ENCODE peak calls at places on chromosomes 5 and 9, in five cellular contexts. One of them, this sample, is unnamed.

GRCh38 chr5:145362261-145362660 is 472.9 kb downstream of the PRELID2 start:
- DNase-seq in tibial artery: no peak
- DNase-seq in omental fat pad: no peak
- DNase-seq in suprapubic skin: no peak
- DNase-seq in BE2C: no peak
- DNase-seq in this sample: no peak

GRCh38 chr9:131096490-131097258 is at the start of gene AIF1L:
- DNase-seq in tibial artery: no peak
- DNase-seq in omental fat pad: no peak
- DNase-seq in suprapubic skin: no peak
- DNase-seq in BE2C: peak; percentile 44
- DNase-seq in this sample: no peak

GRCh38 chr5:154320209-154320608 is 125.6 kb upstream of the SAP30L start:
- DNase-seq in tibial artery: no peak
- DNase-seq in omental fat pad: no peak
- DNase-seq in suprapubic skin: no peak
- DNase-seq in BE2C: no peak
- DNase-seq in this sample: no peak

GRCh38 chr5:15010936-15011335 is 139.4 kb upstream of the ANKH start:
- DNase-seq in tibial artery: no peak
- DNase-seq in omental fat pad: no peak
- DNase-seq in suprapubic skin: no peak
- DNase-seq in BE2C: no peak
- DNase-seq in this sample: no peak

GRCh38 chr5:132927355-132927754 is 36.1 kb downstream of the AFF4 start:
- DNase-seq in tibial artery: no peak
- DNase-seq in omental fat pad: no peak
- DNase-seq in suprapubic skin: no peak
- DNase-seq in BE2C: no peak
- DNase-seq in this sample: no peak

GRCh38 chr9:72462340-72462739 is 59.1 kb upstream of the TMC1 start:
- DNase-seq in tibial artery: no peak
- DNase-seq in omental fat pad: no peak
- DNase-seq in suprapubic skin: no peak
- DNase-seq in BE2C: no peak
- DNase-seq in this sample: no peak

GRCh38 chr9:6418764-6419163 is 5.8 kb downstream of the UHRF2 start:
- DNase-seq in tibial artery: no peak
- DNase-seq in omental fat pad: no peak
- DNase-seq in suprapubic skin: no peak
- DNase-seq in BE2C: no peak
- DNase-seq in this sample: no peak

GRCh38 chr5:135565691-135566421 is 12.9 kb downstream of the CXCL14 start:
- DNase-seq in tibial artery: peak; percentile 71
- DNase-seq in omental fat pad: peak; percentile 72
- DNase-seq in suprapubic skin: peak; percentile 92
- DNase-seq in BE2C: peak; percentile 82
- DNase-seq in this sample: no peak

GRCh38 chr5:74624501-74624900 is 16.0 kb downstream of the ENC1 start:
- DNase-seq in tibial artery: no peak
- DNase-seq in omental fat pad: no peak
- DNase-seq in suprapubic skin: no peak
- DNase-seq in BE2C: no peak
- DNase-seq in this sample: no peak

GRCh38 chr5:173315495-173316352 is 12.5 kb downstream of the STC2 start:
- DNase-seq in tibial artery: peak; percentile 58
- DNase-seq in omental fat pad: no peak
- DNase-seq in suprapubic skin: peak; percentile 75
- DNase-seq in BE2C: peak; percentile 85
- DNase-seq in this sample: no peak

GRCh38 chr9:132833451-132834130 is 44.5 kb downstream of the AK8 start:
- DNase-seq in tibial artery: no peak
- DNase-seq in omental fat pad: no peak
- DNase-seq in suprapubic skin: no peak
- DNase-seq in BE2C: peak; percentile 42
- DNase-seq in this sample: peak; percentile 50

GRCh38 chr5:116395708-116396203 is 178.9 kb downstream of the SEMA6A start:
- DNase-seq in tibial artery: no peak
- DNase-seq in omental fat pad: no peak
- DNase-seq in suprapubic skin: no peak
- DNase-seq in BE2C: no peak
- DNase-seq in this sample: no peak

GRCh38 chr5:177098772-177099152 is 12.0 kb downstream of the FGFR4 start:
- DNase-seq in tibial artery: no peak
- DNase-seq in omental fat pad: no peak
- DNase-seq in suprapubic skin: no peak
- DNase-seq in BE2C: no peak
- DNase-seq in this sample: no peak

GRCh38 chr5:80034962-80035821 is at the start of gene THBS4:
- DNase-seq in tibial artery: no peak
- DNase-seq in omental fat pad: no peak
- DNase-seq in suprapubic skin: no peak
- DNase-seq in BE2C: no peak
- DNase-seq in this sample: no peak

GRCh38 chr5:10645146-10645545 is 81.3 kb downstream of the ANKRD33B start:
- DNase-seq in tibial artery: no peak
- DNase-seq in omental fat pad: no peak
- DNase-seq in suprapubic skin: no peak
- DNase-seq in BE2C: no peak
- DNase-seq in this sample: no peak

GRCh38 chr9:87684627-87685204 is 41.2 kb upstream of the CTSL start:
- DNase-seq in tibial artery: no peak
- DNase-seq in omental fat pad: peak; percentile 51
- DNase-seq in suprapubic skin: no peak
- DNase-seq in BE2C: peak; percentile 56
- DNase-seq in this sample: no peak

GRCh38 chr9:113624721-113625120 is 161.2 kb downstream of the RGS3 start:
- DNase-seq in tibial artery: peak; percentile 18
- DNase-seq in omental fat pad: no peak
- DNase-seq in suprapubic skin: peak; percentile 62
- DNase-seq in BE2C: peak; percentile 60
- DNase-seq in this sample: peak; percentile 79

GRCh38 chr9:4171519-4171918 is 128.3 kb downstream of the GLIS3 start:
- DNase-seq in tibial artery: no peak
- DNase-seq in omental fat pad: no peak
- DNase-seq in suprapubic skin: no peak
- DNase-seq in BE2C: no peak
- DNase-seq in this sample: no peak

GRCh38 chr9:85741112-85741874 is 461 bp downstream of the AGTPBP1 start:
- DNase-seq in tibial artery: no peak
- DNase-seq in omental fat pad: peak; percentile 38
- DNase-seq in suprapubic skin: peak; percentile 84
- DNase-seq in BE2C: no peak
- DNase-seq in this sample: peak; percentile 94

GRCh38 chr9:70761139-70761538 is 346.7 kb upstream of the KLF9 start:
- DNase-seq in tibial artery: no peak
- DNase-seq in omental fat pad: no peak
- DNase-seq in suprapubic skin: no peak
- DNase-seq in BE2C: no peak
- DNase-seq in this sample: no peak
- TF ChIP-seq CTCF in tibial artery: no peak
- TF ChIP-seq CTCF in omental fat pad: no peak
- TF ChIP-seq CTCF in suprapubic skin: no peak
- TF ChIP-seq CTCF in BE2C: no peak
- TF ChIP-seq CTCF in this sample: no peak

DNA sequence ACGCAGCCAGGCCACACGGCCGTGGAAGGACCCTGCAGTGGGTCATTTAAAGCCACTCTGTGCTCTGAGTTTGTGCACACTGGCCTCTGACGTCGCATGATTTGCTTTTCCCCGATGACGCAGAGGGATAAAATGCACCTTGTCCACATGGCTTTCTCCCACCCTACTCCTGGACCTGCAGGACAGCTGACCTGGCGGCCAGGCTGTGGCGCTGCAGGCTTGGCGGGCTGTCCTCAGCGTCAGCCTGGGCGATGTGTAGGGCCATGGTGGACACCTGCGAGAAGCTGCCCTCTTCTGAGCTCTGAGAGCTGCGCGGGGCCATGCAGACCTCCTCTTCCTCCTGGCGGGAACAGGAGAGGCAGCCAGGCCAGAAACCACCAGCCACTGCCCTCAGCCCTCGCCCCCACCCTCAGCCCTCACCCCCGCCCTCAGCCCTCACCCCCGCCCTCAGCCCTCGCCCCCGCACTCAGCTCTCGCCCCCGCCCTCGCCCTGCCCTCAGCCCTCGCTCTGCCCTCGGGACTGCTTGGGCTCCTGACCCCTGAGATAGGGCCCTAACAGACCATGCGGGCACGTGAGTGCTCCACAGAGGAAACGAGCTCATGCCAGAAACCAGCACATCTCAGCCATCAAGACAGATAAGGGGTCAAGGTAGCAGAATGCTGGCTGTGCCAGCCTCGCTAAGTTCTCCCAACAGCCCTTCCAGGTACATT is 20.0 kb upstream of the SCGB3A1 start:
- DNase-seq in tibial artery: no peak
- DNase-seq in omental fat pad: no peak
- DNase-seq in suprapubic skin: no peak
- DNase-seq in BE2C: no peak
- DNase-seq in this sample: no peak
- TF ChIP-seq CTCF in tibial artery: no peak
- TF ChIP-seq CTCF in omental fat pad: no peak
- TF ChIP-seq CTCF in suprapubic skin: no peak
- TF ChIP-seq CTCF in BE2C: no peak
- TF ChIP-seq CTCF in this sample: no peak

GRCh38 chr9:36762958-36763357 is 190.3 kb downstream of the MELK start:
- DNase-seq in tibial artery: no peak
- DNase-seq in omental fat pad: no peak
- DNase-seq in suprapubic skin: no peak
- DNase-seq in BE2C: peak; percentile 78
- DNase-seq in this sample: no peak
- TF ChIP-seq CTCF in tibial artery: no peak
- TF ChIP-seq CTCF in omental fat pad: no peak
- TF ChIP-seq CTCF in suprapubic skin: no peak
- TF ChIP-seq CTCF in BE2C: peak; percentile 30
- TF ChIP-seq CTCF in this sample: no peak

DNA sequence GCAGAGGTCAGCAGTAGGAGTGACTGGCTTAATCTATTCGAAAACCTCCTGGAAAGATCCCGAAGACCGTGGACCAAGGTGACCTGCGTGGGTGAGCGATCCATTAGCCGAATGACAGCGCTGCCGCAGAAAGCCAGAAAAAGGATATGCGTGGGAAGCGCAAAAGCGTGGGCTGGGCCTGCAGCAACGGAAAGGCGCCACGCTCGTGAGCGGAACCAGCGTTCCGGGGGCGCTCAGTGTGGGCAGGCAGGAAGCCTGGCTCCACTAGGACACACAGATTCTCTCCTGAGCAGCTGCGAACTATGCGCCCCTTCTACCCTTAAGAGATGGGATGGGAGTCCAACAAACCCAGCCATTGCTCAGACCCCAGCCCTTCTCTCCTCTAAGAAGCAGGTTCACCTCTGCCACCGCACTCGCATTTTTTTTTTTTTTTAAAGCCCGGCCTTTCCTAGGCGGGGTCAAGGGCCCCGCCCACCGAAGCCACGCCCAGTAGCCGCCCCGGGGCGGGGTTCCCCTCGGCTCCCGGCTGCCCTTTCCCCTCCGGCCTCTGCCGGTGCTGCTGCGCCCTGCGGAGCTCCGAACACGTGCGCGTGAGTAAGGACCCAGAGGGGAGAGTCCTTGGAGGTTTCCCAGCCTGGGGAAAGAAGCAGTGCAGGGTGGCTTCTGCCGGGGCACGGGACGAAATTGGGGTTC is 19.8 kb upstream of the MATR3 start:
- DNase-seq in tibial artery: peak; percentile 81
- DNase-seq in omental fat pad: peak; percentile 65
- DNase-seq in suprapubic skin: peak; percentile 90
- DNase-seq in BE2C: peak; percentile 94
- DNase-seq in this sample: no peak
- TF ChIP-seq CTCF in tibial artery: peak; percentile 33
- TF ChIP-seq CTCF in omental fat pad: no peak
- TF ChIP-seq CTCF in suprapubic skin: no peak
- TF ChIP-seq CTCF in BE2C: peak; percentile 11
- TF ChIP-seq CTCF in this sample: peak; percentile 27

GRCh38 chr5:172055421-172055820 is 49.0 kb upstream of the FBXW11 start:
- DNase-seq in tibial artery: no peak
- DNase-seq in omental fat pad: no peak
- DNase-seq in suprapubic skin: no peak
- DNase-seq in BE2C: no peak
- DNase-seq in this sample: no peak

GRCh38 chr5:172050070-172050469 is 43.6 kb upstream of the FBXW11 start:
- DNase-seq in tibial artery: no peak
- DNase-seq in omental fat pad: no peak
- DNase-seq in suprapubic skin: no peak
- DNase-seq in BE2C: no peak
- DNase-seq in this sample: no peak

GRCh38 chr5:172051643-172052362 is 45.4 kb upstream of the FBXW11 start:
- DNase-seq in tibial artery: no peak
- DNase-seq in omental fat pad: no peak
- DNase-seq in suprapubic skin: no peak
- DNase-seq in BE2C: no peak
- DNase-seq in this sample: no peak

GRCh38 chr5:172054611-172055153 is 48.2 kb upstream of the FBXW11 start:
- DNase-seq in tibial artery: no peak
- DNase-seq in omental fat pad: no peak
- DNase-seq in suprapubic skin: no peak
- DNase-seq in BE2C: no peak
- DNase-seq in this sample: no peak

DNA sequence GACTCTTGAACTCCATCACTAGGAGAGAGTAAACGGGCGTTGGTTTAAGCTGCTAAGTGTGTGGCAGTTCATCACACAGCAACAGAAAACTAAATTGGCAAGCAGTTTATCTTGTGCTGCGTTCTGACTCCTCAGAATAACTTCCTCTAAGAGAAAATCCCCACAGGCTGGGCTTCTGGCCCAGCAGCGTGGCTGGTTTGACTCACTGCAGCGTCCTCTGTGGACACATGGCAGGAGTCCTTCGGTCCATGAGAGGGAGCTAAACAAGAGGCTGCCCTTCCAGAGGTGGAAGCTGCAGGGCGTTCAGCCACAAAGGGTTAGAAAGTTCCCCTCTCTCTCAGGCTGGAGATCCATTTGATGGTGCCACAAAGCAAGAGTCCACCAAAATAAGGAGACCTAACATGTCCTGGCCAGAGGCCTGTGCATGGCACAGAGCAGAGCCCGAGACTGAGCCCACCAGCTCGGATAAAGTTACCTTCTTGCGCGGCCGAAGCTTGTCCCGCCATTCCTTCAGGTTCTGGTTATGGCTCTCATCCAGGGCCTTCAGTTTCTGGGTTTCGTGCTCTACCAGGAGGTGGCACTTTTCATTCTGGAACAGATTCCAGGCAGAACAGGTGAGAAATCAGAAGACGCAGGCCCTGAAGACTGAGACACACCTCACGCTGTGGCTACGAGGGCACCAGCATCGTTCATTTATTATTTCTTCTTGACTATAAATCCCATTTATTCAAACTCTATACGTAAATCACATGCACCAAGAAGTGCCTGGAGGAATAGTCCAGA is 46.2 kb upstream of the FBXW11 start:
- DNase-seq in tibial artery: peak; percentile 52
- DNase-seq in omental fat pad: no peak
- DNase-seq in suprapubic skin: no peak
- DNase-seq in BE2C: no peak
- DNase-seq in this sample: no peak
- TF ChIP-seq CTCF in tibial artery: no peak
- TF ChIP-seq CTCF in omental fat pad: no peak
- TF ChIP-seq CTCF in suprapubic skin: no peak
- TF ChIP-seq CTCF in BE2C: no peak
- TF ChIP-seq CTCF in this sample: peak; percentile 55